ENCODE peak calls at places on chromosomes 1 and 21, in seven cellular contexts. One of them, this sample, is unnamed.

GRCh38 chr21:35641271-35642016 is 418.9 kb downstream of the SETD4 start:
- DNase-seq in CD4-positive, alpha-beta memory T cell: no peak
- DNase-seq in A549: no peak
- DNase-seq in fibroblast of lung: peak; percentile 46
- DNase-seq in lung: no peak
- DNase-seq in DND-41: no peak
- DNase-seq in CD4-positive, CD25-positive, alpha-beta regulatory T cell: no peak
- DNase-seq in this sample: no peak

GRCh38 chr1:83808536-83808935 is 190.4 kb downstream of the TTLL7 start:
- DNase-seq in DND-41: no peak
- DNase-seq in CD4-positive, alpha-beta memory T cell: no peak
- DNase-seq in lung: no peak
- DNase-seq in A549: no peak
- DNase-seq in CD4-positive, CD25-positive, alpha-beta regulatory T cell: no peak
- DNase-seq in fibroblast of lung: no peak
- DNase-seq in this sample: no peak

GRCh38 chr1:185654199-185654951 is 79.8 kb upstream of the HMCN1 start:
- DNase-seq in A549: no peak
- DNase-seq in DND-41: no peak
- DNase-seq in fibroblast of lung: no peak
- DNase-seq in lung: no peak
- DNase-seq in CD4-positive, CD25-positive, alpha-beta regulatory T cell: no peak
- DNase-seq in CD4-positive, alpha-beta memory T cell: no peak
- DNase-seq in this sample: no peak

GRCh38 chr1:162641128-162641527 is 8.9 kb downstream of the DDR2 start:
- DNase-seq in DND-41: no peak
- DNase-seq in A549: no peak
- DNase-seq in CD4-positive, alpha-beta memory T cell: no peak
- DNase-seq in fibroblast of lung: no peak
- DNase-seq in lung: no peak
- DNase-seq in CD4-positive, CD25-positive, alpha-beta regulatory T cell: no peak
- DNase-seq in this sample: no peak

GRCh38 chr1:72284084-72284397 is 1.7 kb upstream of the NEGR1 start:
- DNase-seq in CD4-positive, alpha-beta memory T cell: no peak
- DNase-seq in fibroblast of lung: no peak
- DNase-seq in DND-41: no peak
- DNase-seq in A549: peak; percentile 9
- DNase-seq in lung: no peak
- DNase-seq in CD4-positive, CD25-positive, alpha-beta regulatory T cell: no peak
- DNase-seq in this sample: no peak

GRCh38 chr1:12034381-12034801 is 15.1 kb downstream of the MIIP start:
- DNase-seq in fibroblast of lung: peak; percentile 66
- DNase-seq in CD4-positive, alpha-beta memory T cell: no peak
- DNase-seq in lung: no peak
- DNase-seq in CD4-positive, CD25-positive, alpha-beta regulatory T cell: no peak
- DNase-seq in A549: no peak
- DNase-seq in DND-41: no peak
- DNase-seq in this sample: no peak

GRCh38 chr1:226404904-226405222 is 3.0 kb downstream of the PARP1 start:
- DNase-seq in lung: no peak
- DNase-seq in CD4-positive, alpha-beta memory T cell: no peak
- DNase-seq in CD4-positive, CD25-positive, alpha-beta regulatory T cell: no peak
- DNase-seq in fibroblast of lung: no peak
- DNase-seq in DND-41: no peak
- DNase-seq in A549: no peak
- DNase-seq in this sample: no peak

GRCh38 chr1:65147424-65148177 is 402 bp upstream of the AK4 start:
- DNase-seq in A549: peak; percentile 20
- DNase-seq in CD4-positive, CD25-positive, alpha-beta regulatory T cell: peak; percentile 29
- DNase-seq in DND-41: no peak
- DNase-seq in fibroblast of lung: no peak
- DNase-seq in CD4-positive, alpha-beta memory T cell: peak; percentile 31
- DNase-seq in lung: no peak
- DNase-seq in this sample: no peak

GRCh38 chr1:20555025-20555757 is 2.8 kb downstream of the FAM43B start:
- DNase-seq in DND-41: no peak
- DNase-seq in CD4-positive, alpha-beta memory T cell: no peak
- DNase-seq in CD4-positive, CD25-positive, alpha-beta regulatory T cell: no peak
- DNase-seq in A549: no peak
- DNase-seq in fibroblast of lung: no peak
- DNase-seq in lung: no peak
- DNase-seq in this sample: no peak

GRCh38 chr1:173409613-173410012 is 67.5 kb upstream of the PRDX6 start:
- DNase-seq in CD4-positive, alpha-beta memory T cell: no peak
- DNase-seq in fibroblast of lung: peak; percentile 84
- DNase-seq in A549: no peak
- DNase-seq in lung: peak; percentile 48
- DNase-seq in CD4-positive, CD25-positive, alpha-beta regulatory T cell: no peak
- DNase-seq in DND-41: peak; percentile 87
- DNase-seq in this sample: no peak

GRCh38 chr1:63912643-63913042 is 138.8 kb downstream of the ROR1 start:
- DNase-seq in CD4-positive, CD25-positive, alpha-beta regulatory T cell: no peak
- DNase-seq in DND-41: no peak
- DNase-seq in CD4-positive, alpha-beta memory T cell: no peak
- DNase-seq in fibroblast of lung: no peak
- DNase-seq in A549: no peak
- DNase-seq in lung: no peak
- DNase-seq in this sample: no peak

GRCh38 chr1:112317556-112317955 is 78.5 kb upstream of the CTTNBP2NL start:
- DNase-seq in lung: no peak
- DNase-seq in DND-41: no peak
- DNase-seq in A549: no peak
- DNase-seq in CD4-positive, CD25-positive, alpha-beta regulatory T cell: no peak
- DNase-seq in CD4-positive, alpha-beta memory T cell: no peak
- DNase-seq in fibroblast of lung: peak; percentile 19
- DNase-seq in this sample: no peak

GRCh38 chr1:217048104-217048707 is 325.0 kb upstream of the ESRRG start:
- DNase-seq in CD4-positive, CD25-positive, alpha-beta regulatory T cell: no peak
- DNase-seq in lung: no peak
- DNase-seq in CD4-positive, alpha-beta memory T cell: no peak
- DNase-seq in DND-41: peak; percentile 4
- DNase-seq in fibroblast of lung: no peak
- DNase-seq in A549: peak; percentile 27
- DNase-seq in this sample: no peak

GRCh38 chr1:211488641-211489040 is 3.3 kb downstream of the RD3 start:
- DNase-seq in CD4-positive, alpha-beta memory T cell: no peak
- DNase-seq in DND-41: no peak
- DNase-seq in lung: no peak
- DNase-seq in fibroblast of lung: no peak
- DNase-seq in A549: no peak
- DNase-seq in CD4-positive, CD25-positive, alpha-beta regulatory T cell: no peak
- DNase-seq in this sample: no peak

GRCh38 chr1:113531321-113531720 is 141.0 kb downstream of the MAGI3 start:
- DNase-seq in A549: no peak
- DNase-seq in lung: no peak
- DNase-seq in CD4-positive, CD25-positive, alpha-beta regulatory T cell: no peak
- DNase-seq in DND-41: no peak
- DNase-seq in fibroblast of lung: no peak
- DNase-seq in CD4-positive, alpha-beta memory T cell: no peak
- DNase-seq in this sample: no peak

GRCh38 chr1:81174811-81175476 is 625.8 kb upstream of the ADGRL2 start:
- DNase-seq in A549: peak; percentile 40
- DNase-seq in CD4-positive, CD25-positive, alpha-beta regulatory T cell: no peak
- DNase-seq in DND-41: no peak
- DNase-seq in lung: no peak
- DNase-seq in CD4-positive, alpha-beta memory T cell: no peak
- DNase-seq in fibroblast of lung: no peak
- DNase-seq in this sample: no peak

GRCh38 chr21:23968722-23969647 is 1638.3 kb downstream of the MRPL39 start:
- DNase-seq in fibroblast of lung: peak; percentile 29
- DNase-seq in CD4-positive, CD25-positive, alpha-beta regulatory T cell: peak; percentile 82
- DNase-seq in lung: no peak
- DNase-seq in DND-41: peak; percentile 92
- DNase-seq in A549: peak; percentile 4
- DNase-seq in CD4-positive, alpha-beta memory T cell: peak; percentile 84
- DNase-seq in this sample: peak; percentile 39

GRCh38 chr1:43135857-43136781 is 36.0 kb downstream of the EBNA1BP2 start:
- DNase-seq in CD4-positive, alpha-beta memory T cell: no peak
- DNase-seq in fibroblast of lung: no peak
- DNase-seq in DND-41: no peak
- DNase-seq in CD4-positive, CD25-positive, alpha-beta regulatory T cell: no peak
- DNase-seq in lung: no peak
- DNase-seq in A549: no peak
- DNase-seq in this sample: no peak

GRCh38 chr21:41926068-41926806 is 27.6 kb downstream of the C2CD2 start:
- DNase-seq in fibroblast of lung: peak; percentile 78
- DNase-seq in lung: no peak
- DNase-seq in CD4-positive, alpha-beta memory T cell: peak; percentile 60
- DNase-seq in A549: no peak
- DNase-seq in CD4-positive, CD25-positive, alpha-beta regulatory T cell: peak; percentile 88
- DNase-seq in DND-41: peak; percentile 68
- DNase-seq in this sample: no peak

GRCh38 chr21:37072239-37072987 is 458 bp downstream of the PIGP start:
- DNase-seq in DND-41: no peak
- DNase-seq in A549: no peak
- DNase-seq in CD4-positive, alpha-beta memory T cell: no peak
- DNase-seq in fibroblast of lung: no peak
- DNase-seq in lung: no peak
- DNase-seq in CD4-positive, CD25-positive, alpha-beta regulatory T cell: peak; percentile 79
- DNase-seq in this sample: no peak

GRCh38 chr1:56370513-56370912 is 208.8 kb downstream of the PLPP3 start:
- DNase-seq in fibroblast of lung: no peak
- DNase-seq in CD4-positive, alpha-beta memory T cell: no peak
- DNase-seq in lung: no peak
- DNase-seq in CD4-positive, CD25-positive, alpha-beta regulatory T cell: no peak
- DNase-seq in DND-41: no peak
- DNase-seq in A549: no peak
- DNase-seq in this sample: no peak

GRCh38 chr1:168135116-168135981 is 1.4 kb downstream of the GPR161 start:
- DNase-seq in DND-41: no peak
- DNase-seq in fibroblast of lung: no peak
- DNase-seq in CD4-positive, CD25-positive, alpha-beta regulatory T cell: no peak
- DNase-seq in A549: no peak
- DNase-seq in lung: no peak
- DNase-seq in CD4-positive, alpha-beta memory T cell: no peak
- DNase-seq in this sample: no peak

DNA sequence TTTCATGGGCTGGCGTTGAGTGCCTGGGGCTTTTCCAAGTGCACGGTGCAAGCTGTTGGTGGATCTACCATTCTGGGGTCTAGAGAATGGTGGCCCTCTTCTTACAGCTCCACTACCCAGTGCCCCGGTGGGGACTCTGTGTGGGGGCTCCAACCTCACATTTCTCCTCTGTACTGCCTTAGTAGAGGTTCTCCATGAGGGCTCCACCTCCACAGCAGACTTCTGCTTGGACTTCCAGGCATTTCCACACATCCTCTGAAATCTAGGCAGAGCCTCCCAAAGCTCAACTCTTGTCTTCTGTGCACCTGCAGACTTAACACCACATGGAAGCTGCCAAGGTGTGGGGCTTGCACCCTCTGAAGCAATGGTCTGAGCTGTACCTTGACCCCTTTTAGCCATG is 82.1 kb downstream of the CCDC18 start:
- DNase-seq in fibroblast of lung: no peak
- DNase-seq in DND-41: peak; percentile 25
- DNase-seq in CD4-positive, CD25-positive, alpha-beta regulatory T cell: peak; percentile 16
- DNase-seq in CD4-positive, alpha-beta memory T cell: no peak
- DNase-seq in lung: no peak
- DNase-seq in A549: no peak
- DNase-seq in this sample: no peak
- H3K9me3 ChIP-seq in fibroblast of lung: no peaks in the 10 kb centered on the region
- H3K9me3 ChIP-seq in DND-41: peaks cover 23% of the 10 kb centered on the region
- H3K9me3 ChIP-seq in CD4-positive, CD25-positive, alpha-beta regulatory T cell: peaks cover 20% of the 10 kb centered on the region
- H3K9me3 ChIP-seq in CD4-positive, alpha-beta memory T cell: no peaks in the 10 kb centered on the region
- H3K9me3 ChIP-seq in lung: peaks cover 4% of the 10 kb centered on the region
- H3K9me3 ChIP-seq in A549: peaks cover 13% of the 10 kb centered on the region
- H3K9me3 ChIP-seq in this sample: peaks cover 4% of the 10 kb centered on the region

GRCh38 chr21:21673959-21674358 is 675.8 kb downstream of the NCAM2 start:
- DNase-seq in A549: no peak
- DNase-seq in lung: no peak
- DNase-seq in CD4-positive, alpha-beta memory T cell: no peak
- DNase-seq in DND-41: no peak
- DNase-seq in fibroblast of lung: no peak
- DNase-seq in CD4-positive, CD25-positive, alpha-beta regulatory T cell: no peak
- DNase-seq in this sample: no peak

DNA sequence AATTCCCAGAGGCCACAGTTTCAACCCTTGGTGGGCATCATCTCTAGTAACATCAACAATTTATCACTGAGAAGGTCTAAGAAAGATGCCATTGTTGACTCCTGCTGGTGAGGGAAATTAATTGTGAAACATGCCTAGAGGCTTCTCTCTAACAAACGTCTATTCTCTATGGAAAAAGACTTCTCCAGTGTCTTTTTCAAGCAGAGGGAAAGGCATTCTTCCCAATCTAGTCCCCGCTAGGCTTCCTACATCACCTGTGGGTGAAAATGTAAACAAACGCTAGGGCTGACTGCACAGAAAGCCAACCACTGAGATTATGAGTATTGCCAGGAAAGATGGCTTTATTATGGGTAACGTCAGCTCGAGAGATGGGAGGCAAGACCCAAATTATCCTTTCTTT is 677.4 kb downstream of the NCAM2 start:
- DNase-seq in lung: no peak
- DNase-seq in DND-41: no peak
- DNase-seq in CD4-positive, alpha-beta memory T cell: no peak
- DNase-seq in CD4-positive, CD25-positive, alpha-beta regulatory T cell: no peak
- DNase-seq in A549: no peak
- DNase-seq in fibroblast of lung: no peak
- DNase-seq in this sample: no peak
- H3K9me3 ChIP-seq in lung: no peaks in the 10 kb centered on the region
- H3K9me3 ChIP-seq in DND-41: no peaks in the 10 kb centered on the region
- H3K9me3 ChIP-seq in CD4-positive, alpha-beta memory T cell: no peaks in the 10 kb centered on the region
- H3K9me3 ChIP-seq in CD4-positive, CD25-positive, alpha-beta regulatory T cell: peaks cover 10% of the 10 kb centered on the region
- H3K9me3 ChIP-seq in A549: no peaks in the 10 kb centered on the region
- H3K9me3 ChIP-seq in fibroblast of lung: no peaks in the 10 kb centered on the region
- H3K9me3 ChIP-seq in this sample: peaks cover 4% of the 10 kb centered on the region

DNA sequence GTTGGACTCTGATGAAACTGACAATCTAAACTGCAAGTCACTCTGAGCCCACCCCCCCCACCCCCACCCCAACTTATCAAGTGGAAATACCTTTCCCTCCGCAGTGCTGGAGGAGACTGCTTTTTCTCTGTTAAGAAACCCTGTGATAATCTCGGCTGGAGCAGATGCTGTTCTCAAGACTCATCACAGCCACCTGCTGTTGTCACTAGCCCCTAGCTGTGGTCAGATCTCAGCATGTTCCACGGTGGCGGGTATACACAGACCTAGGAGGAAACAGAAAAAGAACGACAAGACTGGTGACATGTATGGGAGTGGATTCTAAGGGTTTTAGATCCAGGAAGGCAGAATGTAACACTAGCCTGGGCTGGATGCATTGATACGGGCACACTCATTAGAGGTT is 2.3 kb downstream of the ACTL8 start:
- DNase-seq in lung: no peak
- DNase-seq in CD4-positive, alpha-beta memory T cell: no peak
- DNase-seq in DND-41: no peak
- DNase-seq in fibroblast of lung: no peak
- DNase-seq in CD4-positive, CD25-positive, alpha-beta regulatory T cell: no peak
- DNase-seq in A549: no peak
- DNase-seq in this sample: no peak
- H3K9me3 ChIP-seq in lung: peaks cover 40% of the 10 kb centered on the region
- H3K9me3 ChIP-seq in CD4-positive, alpha-beta memory T cell: no peaks in the 10 kb centered on the region
- H3K9me3 ChIP-seq in DND-41: peaks cover 26% of the 10 kb centered on the region
- H3K9me3 ChIP-seq in fibroblast of lung: peaks cover 1% of the 10 kb centered on the region
- H3K9me3 ChIP-seq in CD4-positive, CD25-positive, alpha-beta regulatory T cell: peaks cover 65% of the 10 kb centered on the region
- H3K9me3 ChIP-seq in A549: peaks cover 28% of the 10 kb centered on the region
- H3K9me3 ChIP-seq in this sample: peaks cover 10% of the 10 kb centered on the region

DNA sequence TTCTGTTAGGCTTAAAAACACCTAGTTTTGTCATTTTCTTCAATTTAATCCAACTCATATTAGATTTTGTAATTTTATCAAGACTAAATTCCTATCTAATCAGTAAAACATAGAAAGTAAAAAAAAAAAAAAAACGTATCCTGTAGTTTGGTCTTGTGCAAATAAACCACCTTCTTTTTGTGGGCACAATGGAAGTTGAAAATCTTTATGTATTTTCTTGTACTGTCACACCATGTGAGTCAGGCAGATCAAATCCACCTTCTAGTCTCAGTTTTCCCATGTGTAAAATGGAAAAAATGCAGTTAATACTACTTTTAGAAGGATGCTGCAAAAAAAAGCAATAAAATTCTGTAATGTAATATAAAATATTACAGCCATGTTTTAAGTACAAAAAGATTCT is 129.8 kb downstream of the CYYR1 start:
- DNase-seq in fibroblast of lung: no peak
- DNase-seq in CD4-positive, alpha-beta memory T cell: no peak
- DNase-seq in lung: no peak
- DNase-seq in DND-41: no peak
- DNase-seq in CD4-positive, CD25-positive, alpha-beta regulatory T cell: no peak
- DNase-seq in A549: no peak
- DNase-seq in this sample: no peak
- H3K9me3 ChIP-seq in fibroblast of lung: no peaks in the 10 kb centered on the region
- H3K9me3 ChIP-seq in CD4-positive, alpha-beta memory T cell: no peaks in the 10 kb centered on the region
- H3K9me3 ChIP-seq in lung: no peaks in the 10 kb centered on the region
- H3K9me3 ChIP-seq in DND-41: peaks cover 9% of the 10 kb centered on the region
- H3K9me3 ChIP-seq in CD4-positive, CD25-positive, alpha-beta regulatory T cell: no peaks in the 10 kb centered on the region
- H3K9me3 ChIP-seq in A549: no peaks in the 10 kb centered on the region
- H3K9me3 ChIP-seq in this sample: no peaks in the 10 kb centered on the region

This sample was measured in T-helper 17 cell.